ENCODE peak calls at places on chromosomes 2 and 18, in six cellular contexts. One of them, this sample, is unnamed.

GRCh38 chr18:75201936-75202335 is 7.0 kb downstream of the PTGR3 start:
- DNase-seq in heart left ventricle: no peak
- DNase-seq in neural progenitor cell: no peak
- DNase-seq in upper lobe of left lung: no peak
- DNase-seq in OCI-LY7: no peak
- DNase-seq in GM10248: no peak
- DNase-seq in this sample: no peak

GRCh38 chr2:214649440-214650205 is 159.9 kb downstream of the BARD1 start:
- DNase-seq in upper lobe of left lung: no peak
- DNase-seq in heart left ventricle: no peak
- DNase-seq in GM10248: no peak
- DNase-seq in neural progenitor cell: no peak
- DNase-seq in OCI-LY7: no peak
- DNase-seq in this sample: no peak

GRCh38 chr2:231359948-231360347 is 35.6 kb upstream of the B3GNT7 start:
- DNase-seq in OCI-LY7: no peak
- DNase-seq in heart left ventricle: no peak
- DNase-seq in upper lobe of left lung: no peak
- DNase-seq in GM10248: no peak
- DNase-seq in neural progenitor cell: no peak
- DNase-seq in this sample: no peak

GRCh38 chr18:24176727-24177416 is 38.0 kb downstream of the CABYR start:
- DNase-seq in OCI-LY7: peak
- DNase-seq in neural progenitor cell: peak
- DNase-seq in upper lobe of left lung: no peak
- DNase-seq in heart left ventricle: peak
- DNase-seq in GM10248: peak
- DNase-seq in this sample: peak

GRCh38 chr2:101921319-101921960 is 70.3 kb upstream of the IL1R2 start:
- DNase-seq in OCI-LY7: no peak
- DNase-seq in heart left ventricle: peak
- DNase-seq in GM10248: peak
- DNase-seq in upper lobe of left lung: no peak
- DNase-seq in neural progenitor cell: no peak
- DNase-seq in this sample: no peak

GRCh38 chr2:86790134-86790827 is 432 bp downstream of the CD8A start:
- DNase-seq in neural progenitor cell: peak
- DNase-seq in upper lobe of left lung: peak
- DNase-seq in OCI-LY7: no peak
- DNase-seq in GM10248: no peak
- DNase-seq in heart left ventricle: no peak
- DNase-seq in this sample: peak

GRCh38 chr2:163768881-163769681 is 33.3 kb upstream of the FIGN start:
- DNase-seq in heart left ventricle: no peak
- DNase-seq in upper lobe of left lung: no peak
- DNase-seq in OCI-LY7: no peak
- DNase-seq in neural progenitor cell: no peak
- DNase-seq in GM10248: no peak
- DNase-seq in this sample: no peak

GRCh38 chr18:66682855-66683322 is 79.0 kb upstream of the CDH19 start:
- DNase-seq in neural progenitor cell: peak
- DNase-seq in GM10248: no peak
- DNase-seq in upper lobe of left lung: no peak
- DNase-seq in heart left ventricle: no peak
- DNase-seq in OCI-LY7: no peak
- DNase-seq in this sample: no peak

GRCh38 chr2:100520224-100520623 is 42.6 kb upstream of the PDCL3 start:
- DNase-seq in GM10248: no peak
- DNase-seq in OCI-LY7: no peak
- DNase-seq in neural progenitor cell: no peak
- DNase-seq in upper lobe of left lung: no peak
- DNase-seq in heart left ventricle: no peak
- DNase-seq in this sample: no peak

GRCh38 chr2:190713476-190713875 is 64.6 kb downstream of the NAB1 start:
- DNase-seq in upper lobe of left lung: no peak
- DNase-seq in OCI-LY7: no peak
- DNase-seq in heart left ventricle: no peak
- DNase-seq in neural progenitor cell: no peak
- DNase-seq in GM10248: no peak
- DNase-seq in this sample: no peak

DNA sequence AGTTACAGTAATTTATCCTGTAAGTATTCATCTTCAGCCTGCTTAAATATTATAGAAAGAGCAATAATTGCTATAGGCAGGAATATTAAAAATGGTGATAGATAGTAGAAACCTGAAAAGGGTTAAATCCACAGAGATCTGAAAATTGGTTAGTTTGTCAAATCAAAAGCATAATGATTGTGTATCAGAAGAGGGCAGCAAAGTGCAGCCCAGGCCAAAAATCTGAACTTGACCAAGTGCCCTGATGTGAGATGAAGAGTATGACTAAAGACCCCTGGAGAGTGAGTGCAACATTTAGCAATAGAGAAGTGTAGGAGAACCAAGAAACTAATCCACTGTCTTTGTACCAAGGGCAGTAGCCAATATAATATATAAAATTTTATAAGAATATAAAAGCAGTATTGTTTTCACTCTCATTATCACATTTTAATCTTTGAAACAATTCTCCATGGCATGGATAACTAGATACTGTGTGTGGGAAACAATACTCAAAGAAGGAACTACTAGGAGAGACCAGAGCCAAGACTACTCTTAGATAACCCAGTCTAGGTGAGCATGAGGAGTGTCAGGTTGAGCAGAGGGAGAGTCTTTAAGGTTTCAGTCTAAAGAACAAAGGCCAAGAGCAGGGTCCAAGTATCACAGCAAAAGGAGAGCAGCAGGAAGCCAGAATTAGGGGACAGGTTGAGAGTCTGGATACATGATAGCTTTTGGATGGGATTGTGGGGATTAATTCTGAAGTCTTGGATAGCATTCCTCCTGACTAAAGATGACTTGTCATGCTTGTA is 148.7 kb downstream of the CALCRL start:
- DNase-seq in OCI-LY7: no peak
- DNase-seq in neural progenitor cell: no peak
- DNase-seq in heart left ventricle: no peak
- DNase-seq in GM10248: peak
- DNase-seq in upper lobe of left lung: no peak
- DNase-seq in this sample: no peak
- TF ChIP-seq CTCF in OCI-LY7: peak
- TF ChIP-seq CTCF in neural progenitor cell: peak
- TF ChIP-seq CTCF in heart left ventricle: peak
- TF ChIP-seq CTCF in GM10248: peak
- TF ChIP-seq CTCF in upper lobe of left lung: no peak
- TF ChIP-seq CTCF in this sample: no peak

GRCh38 chr2:165281387-165281786 is 42.2 kb downstream of the SCN2A start:
- DNase-seq in neural progenitor cell: no peak
- DNase-seq in OCI-LY7: no peak
- DNase-seq in GM10248: no peak
- DNase-seq in upper lobe of left lung: no peak
- DNase-seq in heart left ventricle: no peak
- DNase-seq in this sample: no peak

GRCh38 chr2:165277860-165278656 is 38.8 kb downstream of the SCN2A start:
- DNase-seq in OCI-LY7: no peak
- DNase-seq in GM10248: no peak
- DNase-seq in upper lobe of left lung: no peak
- DNase-seq in heart left ventricle: no peak
- DNase-seq in neural progenitor cell: peak
- DNase-seq in this sample: no peak

GRCh38 chr2:165277295-165277694 is 38.1 kb downstream of the SCN2A start:
- DNase-seq in heart left ventricle: no peak
- DNase-seq in neural progenitor cell: no peak
- DNase-seq in upper lobe of left lung: no peak
- DNase-seq in GM10248: no peak
- DNase-seq in OCI-LY7: no peak
- DNase-seq in this sample: no peak

GRCh38 chr2:165283342-165283741 is 44.1 kb downstream of the SCN2A start:
- DNase-seq in heart left ventricle: no peak
- DNase-seq in GM10248: no peak
- DNase-seq in upper lobe of left lung: no peak
- DNase-seq in OCI-LY7: no peak
- DNase-seq in neural progenitor cell: no peak
- DNase-seq in this sample: no peak

DNA sequence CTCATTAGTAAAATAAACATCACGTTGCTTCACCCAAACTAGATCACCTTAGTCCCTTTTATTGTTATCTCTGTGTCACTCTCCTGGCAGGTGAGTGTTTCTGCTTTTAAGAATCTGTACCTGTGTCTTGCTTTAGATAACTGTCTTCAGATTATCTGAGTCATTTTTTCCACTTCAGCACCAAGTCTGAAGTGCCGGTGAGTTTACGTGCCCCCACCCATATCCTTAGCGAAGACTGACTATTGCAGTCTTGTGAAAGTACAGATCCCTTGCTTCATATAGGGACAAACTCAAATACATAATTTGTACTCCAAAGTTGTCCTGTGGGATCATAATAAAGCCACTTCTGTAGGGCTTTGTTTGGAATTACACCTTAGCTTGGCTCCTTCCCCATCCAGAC is 41.1 kb downstream of the SCN2A start:
- DNase-seq in GM10248: no peak
- DNase-seq in upper lobe of left lung: no peak
- DNase-seq in OCI-LY7: no peak
- DNase-seq in neural progenitor cell: no peak
- DNase-seq in heart left ventricle: no peak
- DNase-seq in this sample: no peak
- TF ChIP-seq CTCF in GM10248: no peak
- TF ChIP-seq CTCF in upper lobe of left lung: no peak
- TF ChIP-seq CTCF in OCI-LY7: no peak
- TF ChIP-seq CTCF in neural progenitor cell: no peak
- TF ChIP-seq CTCF in heart left ventricle: no peak
- TF ChIP-seq CTCF in this sample: no peak

DNA sequence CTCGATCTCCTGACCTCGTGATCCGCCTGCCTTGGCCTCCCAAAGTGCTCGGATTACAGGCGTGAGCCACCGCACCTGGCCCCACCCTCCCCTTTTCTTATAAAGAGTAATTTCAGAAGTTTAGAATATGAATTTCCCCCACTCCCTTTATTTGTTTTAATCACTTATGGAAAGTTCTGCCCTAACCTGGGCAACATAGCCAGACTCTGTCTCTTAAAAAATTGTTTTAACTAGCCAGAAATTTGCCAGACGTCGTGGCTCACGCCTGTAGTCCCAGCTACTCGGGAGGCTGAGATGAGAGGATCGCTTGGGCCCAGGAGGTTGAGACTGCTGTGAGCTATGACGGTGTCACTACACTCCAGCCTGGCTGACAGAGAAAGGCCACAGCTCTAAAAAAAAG is 7.7 kb upstream of the NBAS start:
- DNase-seq in OCI-LY7: no peak
- DNase-seq in heart left ventricle: no peak
- DNase-seq in GM10248: no peak
- DNase-seq in upper lobe of left lung: no peak
- DNase-seq in neural progenitor cell: no peak
- DNase-seq in this sample: no peak
- TF ChIP-seq CTCF in OCI-LY7: no peak
- TF ChIP-seq CTCF in heart left ventricle: no peak
- TF ChIP-seq CTCF in GM10248: no peak
- TF ChIP-seq CTCF in upper lobe of left lung: no peak
- TF ChIP-seq CTCF in neural progenitor cell: no peak
- TF ChIP-seq CTCF in this sample: no peak

GRCh38 chr18:38552729-38553411 is 987.3 kb upstream of the CELF4 start:
- DNase-seq in neural progenitor cell: peak
- DNase-seq in upper lobe of left lung: no peak
- DNase-seq in heart left ventricle: no peak
- DNase-seq in GM10248: no peak
- DNase-seq in OCI-LY7: no peak
- DNase-seq in this sample: no peak
- TF ChIP-seq CTCF in neural progenitor cell: no peak
- TF ChIP-seq CTCF in upper lobe of left lung: no peak
- TF ChIP-seq CTCF in heart left ventricle: no peak
- TF ChIP-seq CTCF in GM10248: no peak
- TF ChIP-seq CTCF in OCI-LY7: no peak
- TF ChIP-seq CTCF in this sample: no peak

GRCh38 chr2:8892149-8892548 is 54.7 kb upstream of the KIDINS220 start:
- DNase-seq in neural progenitor cell: no peak
- DNase-seq in OCI-LY7: no peak
- DNase-seq in GM10248: no peak
- DNase-seq in heart left ventricle: no peak
- DNase-seq in upper lobe of left lung: no peak
- DNase-seq in this sample: no peak

GRCh38 chr2:8889978-8890377 is 52.6 kb upstream of the KIDINS220 start:
- DNase-seq in heart left ventricle: no peak
- DNase-seq in OCI-LY7: no peak
- DNase-seq in GM10248: no peak
- DNase-seq in neural progenitor cell: no peak
- DNase-seq in upper lobe of left lung: no peak
- DNase-seq in this sample: no peak

GRCh38 chr2:8886876-8887275 is 49.5 kb upstream of the KIDINS220 start:
- DNase-seq in heart left ventricle: no peak
- DNase-seq in upper lobe of left lung: no peak
- DNase-seq in GM10248: no peak
- DNase-seq in neural progenitor cell: no peak
- DNase-seq in OCI-LY7: no peak
- DNase-seq in this sample: no peak

GRCh38 chr2:8886197-8886508 is 48.7 kb upstream of the KIDINS220 start:
- DNase-seq in heart left ventricle: no peak
- DNase-seq in neural progenitor cell: no peak
- DNase-seq in OCI-LY7: no peak
- DNase-seq in upper lobe of left lung: no peak
- DNase-seq in GM10248: no peak
- DNase-seq in this sample: no peak

GRCh38 chr2:8888963-8889362 is 51.5 kb upstream of the KIDINS220 start:
- DNase-seq in heart left ventricle: no peak
- DNase-seq in OCI-LY7: no peak
- DNase-seq in upper lobe of left lung: no peak
- DNase-seq in neural progenitor cell: peak
- DNase-seq in GM10248: no peak
- DNase-seq in this sample: no peak
- TF ChIP-seq CTCF in heart left ventricle: no peak
- TF ChIP-seq CTCF in OCI-LY7: no peak
- TF ChIP-seq CTCF in upper lobe of left lung: no peak
- TF ChIP-seq CTCF in neural progenitor cell: no peak
- TF ChIP-seq CTCF in GM10248: no peak
- TF ChIP-seq CTCF in this sample: no peak

GRCh38 chr2:161243312-161243711 is 64.9 kb upstream of the PSMD14 start:
- DNase-seq in OCI-LY7: peak
- DNase-seq in heart left ventricle: no peak
- DNase-seq in upper lobe of left lung: no peak
- DNase-seq in neural progenitor cell: peak
- DNase-seq in GM10248: peak
- DNase-seq in this sample: no peak

GRCh38 chr2:161245237-161245505 is 63.1 kb upstream of the PSMD14 start:
- DNase-seq in GM10248: no peak
- DNase-seq in OCI-LY7: no peak
- DNase-seq in heart left ventricle: no peak
- DNase-seq in upper lobe of left lung: no peak
- DNase-seq in neural progenitor cell: no peak
- DNase-seq in this sample: no peak

GRCh38 chr2:161245671-161246070 is 62.6 kb upstream of the PSMD14 start:
- DNase-seq in heart left ventricle: no peak
- DNase-seq in upper lobe of left lung: no peak
- DNase-seq in neural progenitor cell: no peak
- DNase-seq in OCI-LY7: no peak
- DNase-seq in GM10248: no peak
- DNase-seq in this sample: no peak

GRCh38 chr2:161243873-161244272 is 64.4 kb upstream of the PSMD14 start:
- DNase-seq in neural progenitor cell: no peak
- DNase-seq in upper lobe of left lung: no peak
- DNase-seq in OCI-LY7: peak
- DNase-seq in heart left ventricle: no peak
- DNase-seq in GM10248: no peak
- DNase-seq in this sample: no peak

GRCh38 chr2:161246301-161246700 is 61.9 kb upstream of the PSMD14 start:
- DNase-seq in neural progenitor cell: peak
- DNase-seq in OCI-LY7: no peak
- DNase-seq in GM10248: no peak
- DNase-seq in heart left ventricle: no peak
- DNase-seq in upper lobe of left lung: no peak
- DNase-seq in this sample: no peak
- TF ChIP-seq CTCF in neural progenitor cell: no peak
- TF ChIP-seq CTCF in OCI-LY7: no peak
- TF ChIP-seq CTCF in GM10248: no peak
- TF ChIP-seq CTCF in heart left ventricle: no peak
- TF ChIP-seq CTCF in upper lobe of left lung: no peak
- TF ChIP-seq CTCF in this sample: no peak